ENCODE peak calls at places on chromosome 14, in ten cellular contexts. I, F, X, Q, E, U, M, V, S and C are unnamed samples.

GRCh38 chr14:55832974-55833373 is 253.0 kb downstream of the KTN1 start:
- DNase-seq in M (no peak), U (no peak), Q (no peak), X (no peak), E (no peak), F (no peak), S (no peak), V (no peak), I (no peak), C (no peak)

GRCh38 chr14:101489092-101489760 is 72.1 kb upstream of the DIO3 start:
- DNase-seq in V (no peak), E (no peak), M (no peak), I (no peak), U (no peak), S (no peak), X (no peak), F (no peak), Q (no peak), C (no peak)

GRCh38 chr14:91371011-91371989 is 46.3 kb downstream of the CCDC88C start:
- DNase-seq in S (no peak), I (no peak), Q (no peak), E (no peak), F (no peak), V (no peak), M (no peak), X (no peak), U (no peak), C (no peak)

GRCh38 chr14:67352055-67352454 is 7.5 kb downstream of the ATP6V1D start:
- DNase-seq in I (no peak), X (no peak), V (no peak), S (no peak), E (no peak), Q (no peak), U (no peak), F (no peak), M (no peak), C (no peak)

GRCh38 chr14:54622189-54622958 is 55.4 kb downstream of the SAMD4A start:
- DNase-seq in I (no peak), Q (no peak), E (no peak), S (peak; percentile 74), F (no peak), M (no peak), U (no peak), X (no peak), V (no peak), C (no peak)

GRCh38 chr14:61894452-61895077 is 132.3 kb downstream of the SNAPC1 start:
- DNase-seq in U (peak; percentile 65), S (peak; percentile 66), E (peak; percentile 88), M (peak; percentile 69), I (peak; percentile 71), Q (peak; percentile 67), V (peak; percentile 24), X (peak; percentile 81), F (peak; percentile 84), C (peak; percentile 38)

GRCh38 chr14:74846168-74846567 is 29.8 kb downstream of the PROX2 start:
- DNase-seq in I (no peak), S (no peak), M (peak; percentile 92), X (no peak), V (no peak), E (no peak), U (no peak), F (no peak), Q (no peak), C (no peak)

GRCh38 chr14:33364536-33364935 is 425.9 kb downstream of the NPAS3 start:
- DNase-seq in F (peak; percentile 11), I (no peak), S (no peak), V (no peak), E (peak; percentile 15), X (no peak), M (no peak), U (no peak), Q (no peak), C (no peak)

GRCh38 chr14:93926209-93926872 is 803 bp upstream of the FAM181A start:
- DNase-seq in V (no peak), U (no peak), X (no peak), Q (no peak), F (no peak), E (no peak), I (no peak), S (no peak), M (no peak), C (no peak)

GRCh38 chr14:28398501-28398900 is 368.1 kb upstream of the FOXG1 start:
- DNase-seq in M (peak; percentile 60), U (no peak), V (no peak), E (no peak), X (no peak), F (peak; percentile 23), Q (no peak), S (no peak), I (no peak), C (no peak)

GRCh38 chr14:99879401-99880295 is 86.4 kb downstream of the EML1 start:
- DNase-seq in V (no peak), U (no peak), E (no peak), S (no peak), X (no peak), F (peak; percentile 31), I (no peak), M (peak; percentile 92), Q (no peak), C (no peak)

GRCh38 chr14:99422220-99423010 is 58.2 kb downstream of the SETD3 start:
- DNase-seq in E (no peak), U (no peak), V (no peak), F (no peak), Q (no peak), I (no peak), M (no peak), S (no peak), X (no peak), C (no peak)

GRCh38 chr14:96156804-96157760 is 47.6 kb upstream of the BDKRB2 start:
- DNase-seq in V (no peak), Q (peak; percentile 50), F (no peak), I (no peak), M (no peak), S (no peak), U (no peak), E (no peak), X (no peak), C (no peak)

GRCh38 chr14:102525213-102526143 is 15.9 kb upstream of the ANKRD9 start:
- DNase-seq in M (peak; percentile 72), U (peak; percentile 71), F (peak; percentile 74), V (no peak), Q (no peak), E (no peak), I (no peak), X (no peak), S (no peak), C (no peak)

GRCh38 chr14:31465113-31465512 is 7.8 kb upstream of the DTD2 start:
- DNase-seq in U (no peak), V (no peak), S (no peak), M (peak; percentile 83), I (no peak), E (no peak), Q (no peak), F (peak; percentile 77), X (no peak), C (no peak)

GRCh38 chr14:73713206-73713803 is 879 bp downstream of the PNMA1 start:
- DNase-seq in S (no peak), E (peak; percentile 16), Q (no peak), U (no peak), F (no peak), M (peak; percentile 47), I (no peak), V (no peak), X (no peak), C (no peak)

GRCh38 chr14:38342803-38343202 is 86.9 kb upstream of the CLEC14A start:
- DNase-seq in M (peak; percentile 21), F (peak; percentile 63), E (no peak), I (no peak), X (peak; percentile 55), U (peak; percentile 9), V (no peak), S (no peak), Q (no peak), C (no peak)

GRCh38 chr14:64698899-64699298 is 5.3 kb upstream of the PLEKHG3 start:
- DNase-seq in F (no peak), V (no peak), S (no peak), M (no peak), E (no peak), Q (no peak), X (no peak), I (no peak), U (no peak), C (no peak)
- TF ChIP-seq CTCF in F (no peak), V (no peak), S (no peak), M (no peak), E (no peak), Q (no peak), X (no peak), I (no peak), U (no peak), C (no peak)

GRCh38 chr14:60165547-60165876 is 314 bp upstream of the DHRS7 start:
- DNase-seq in F (no peak), I (no peak), S (no peak), U (no peak), Q (no peak), E (no peak), X (no peak), M (no peak), V (no peak), C (no peak)

GRCh38 chr14:60164404-60164716 is 838 bp downstream of the DHRS7 start:
- DNase-seq in I (no peak), M (peak; percentile 64), F (no peak), X (no peak), E (no peak), V (no peak), S (no peak), U (no peak), Q (no peak), C (no peak)

GRCh38 chr14:60163741-60164140 is 1.5 kb downstream of the DHRS7 start:
- DNase-seq in E (no peak), I (no peak), V (no peak), F (no peak), M (no peak), S (no peak), X (no peak), Q (no peak), U (no peak), C (no peak)

GRCh38 chr14:60166144-60166543 is 946 bp upstream of the DHRS7 start:
- DNase-seq in M (no peak), X (no peak), V (no peak), I (no peak), E (no peak), F (no peak), Q (no peak), U (no peak), S (no peak), C (no peak)

GRCh38 chr14:60164717-60165546 is at the start of gene DHRS7:
- DNase-seq in Q (peak; percentile 94), V (peak; percentile 90), E (peak; percentile 87), X (peak; percentile 98), M (peak; percentile 70), S (peak; percentile 88), F (peak; percentile 75), I (peak; percentile 82), U (peak; percentile 90), C (no peak)
- TF ChIP-seq CTCF in Q (peak; percentile 28), V (peak; percentile 70), E (peak; percentile 65), X (peak; percentile 49), M (peak; percentile 49), S (peak; percentile 80), F (peak; percentile 47), I (no peak), U (no peak), C (no peak)

GRCh38 chr14:103749860-103750259 is 34.2 kb downstream of the ZFYVE21 start:
- DNase-seq in E (no peak), M (no peak), X (no peak), V (no peak), Q (no peak), F (no peak), S (no peak), U (no peak), I (no peak), C (no peak)
- TF ChIP-seq CTCF in E (no peak), M (no peak), X (no peak), V (peak; percentile 9), Q (peak; percentile 7), F (no peak), S (no peak), U (peak; percentile 47), I (no peak), C (no peak)

GRCh38 chr14:88437659-88438058 is 52.2 kb downstream of the SPATA7 start:
- DNase-seq in Q (no peak), I (no peak), F (peak; percentile 27), S (no peak), V (no peak), M (no peak), E (no peak), X (no peak), U (no peak), C (no peak)
- TF ChIP-seq CTCF in Q (peak; percentile 49), I (no peak), F (peak; percentile 68), S (no peak), V (peak; percentile 17), M (peak; percentile 22), E (no peak), X (no peak), U (peak; percentile 37), C (no peak)